ENCODE peak calls at places on chromosome 5, in nine cellular contexts. O, D, Z, W, Q, J, M, I and F are unnamed samples.

GRCh38 chr5:66113160-66113559 is 30.9 kb upstream of the SREK1 start:
- DNase-seq in J (peak; percentile 10), W (no peak), Z (no peak), O (no peak), I (no peak), M (no peak), Q (no peak), D (peak; percentile 69), F (no peak)

GRCh38 chr5:446066-446725 is 3.2 kb downstream of the EXOC3 start:
- DNase-seq in J (no peak), I (no peak), D (no peak), Z (no peak), Q (no peak), M (no peak), W (no peak), O (no peak), F (no peak)

GRCh38 chr5:137036630-137037029 is 462.5 kb downstream of the SPOCK1 start:
- DNase-seq in O (no peak), W (no peak), J (peak; percentile 86), Q (peak; percentile 46), Z (no peak), M (no peak), I (no peak), D (no peak), F (no peak)

GRCh38 chr5:43623048-43623447 is 20.1 kb downstream of the NNT start:
- DNase-seq in D (no peak), I (no peak), J (no peak), O (no peak), M (no peak), W (no peak), Q (no peak), Z (no peak), F (no peak)

GRCh38 chr5:67065237-67065636 is 131.4 kb downstream of the CD180 start:
- DNase-seq in O (no peak), Q (no peak), J (no peak), D (no peak), I (no peak), Z (no peak), M (no peak), W (no peak), F (no peak)

GRCh38 chr5:42858031-42858643 is 46.4 kb upstream of the SELENOP start:
- DNase-seq in O (no peak), D (no peak), J (peak; percentile 18), I (no peak), Z (no peak), W (no peak), Q (no peak), M (no peak), F (no peak)

GRCh38 chr5:40984884-40985283 is 75.6 kb downstream of the C7 start:
- DNase-seq in M (no peak), W (no peak), I (no peak), J (no peak), O (no peak), Z (no peak), Q (no peak), D (peak; percentile 95), F (no peak)

GRCh38 chr5:32276173-32276853 is 36.4 kb downstream of the MTMR12 start:
- DNase-seq in O (no peak), Z (no peak), M (peak; percentile 44), J (no peak), Q (no peak), D (peak; percentile 47), I (no peak), W (no peak), F (no peak)

GRCh38 chr5:115774684-115775083 is 41.8 kb downstream of the CDO1 start:
- DNase-seq in O (no peak), J (no peak), Q (no peak), I (no peak), M (no peak), Z (no peak), D (no peak), W (no peak), F (no peak)

GRCh38 chr5:53642006-53642405 is 81.6 kb downstream of the NDUFS4 start:
- DNase-seq in M (no peak), O (no peak), D (peak; percentile 17), I (no peak), J (peak; percentile 22), W (no peak), Q (no peak), Z (no peak), F (no peak)

GRCh38 chr5:14009575-14009974 is 65.1 kb upstream of the DNAH5 start:
- DNase-seq in Q (no peak), I (no peak), J (no peak), D (peak; percentile 41), M (no peak), O (no peak), Z (no peak), W (no peak), F (no peak)

GRCh38 chr5:369151-369939 is 47.8 kb downstream of the AHRR start:
- DNase-seq in I (peak; percentile 60), O (no peak), Q (peak; percentile 4), J (no peak), Z (no peak), W (no peak), D (peak; percentile 63), M (peak; percentile 70), F (peak; percentile 10)

GRCh38 chr5:16666861-16667481 is 50.2 kb upstream of the RETREG1 start:
- DNase-seq in O (peak; percentile 19), Q (no peak), M (no peak), Z (peak; percentile 54), I (no peak), J (no peak), W (no peak), D (peak; percentile 15), F (no peak)
- TF ChIP-seq CTCF in O (peak; percentile 59), Q (peak; percentile 56), M (peak; percentile 18), Z (no peak), I (peak; percentile 70), J (no peak), W (peak; percentile 9), D (no peak), F (peak; percentile 26)

DNA sequence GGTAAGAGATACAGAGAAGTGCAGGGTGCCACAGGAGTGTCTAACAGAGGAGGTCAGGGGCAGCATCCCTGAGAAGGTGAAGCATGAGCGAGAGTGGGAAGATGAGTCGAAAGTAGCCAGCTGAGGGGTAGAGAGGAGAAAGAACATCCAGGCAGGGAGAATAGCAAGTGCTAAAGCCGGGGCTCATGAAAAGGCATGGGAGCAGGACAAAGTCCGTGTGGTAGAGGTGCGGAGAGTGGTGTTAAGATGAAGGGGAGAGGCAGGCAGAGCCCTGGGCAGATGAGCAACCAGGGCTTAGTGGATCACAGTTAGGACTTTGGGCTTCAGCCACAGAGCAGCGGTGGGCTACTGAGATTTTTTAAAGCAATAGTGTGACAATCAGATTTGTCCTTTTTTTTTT is 10.5 kb downstream of the SLC22A5 start:
- DNase-seq in J (no peak), M (no peak), Z (no peak), O (no peak), Q (no peak), I (no peak), D (no peak), W (no peak), F (no peak)
- TF ChIP-seq CTCF in J (no peak), M (no peak), Z (no peak), O (no peak), Q (no peak), I (no peak), D (no peak), W (no peak), F (no peak)

GRCh38 chr5:157327771-157328170 is 61.8 kb downstream of the CYFIP2 start:
- DNase-seq in W (no peak), M (no peak), O (no peak), Z (no peak), D (no peak), I (no peak), Q (no peak), J (no peak), F (no peak)

GRCh38 chr5:157324237-157324636 is 58.3 kb downstream of the CYFIP2 start:
- DNase-seq in J (peak; percentile 18), Z (no peak), W (no peak), I (no peak), Q (no peak), O (no peak), D (no peak), M (no peak), F (no peak)

GRCh38 chr5:157326440-157327023 is 60.6 kb downstream of the CYFIP2 start:
- DNase-seq in Z (no peak), J (no peak), I (no peak), W (no peak), D (no peak), O (no peak), Q (no peak), M (no peak), F (no peak)

GRCh38 chr5:157322581-157322980 is 56.7 kb downstream of the CYFIP2 start:
- DNase-seq in W (no peak), M (no peak), Q (no peak), O (no peak), J (no peak), I (no peak), D (no peak), Z (no peak), F (no peak)

DNA sequence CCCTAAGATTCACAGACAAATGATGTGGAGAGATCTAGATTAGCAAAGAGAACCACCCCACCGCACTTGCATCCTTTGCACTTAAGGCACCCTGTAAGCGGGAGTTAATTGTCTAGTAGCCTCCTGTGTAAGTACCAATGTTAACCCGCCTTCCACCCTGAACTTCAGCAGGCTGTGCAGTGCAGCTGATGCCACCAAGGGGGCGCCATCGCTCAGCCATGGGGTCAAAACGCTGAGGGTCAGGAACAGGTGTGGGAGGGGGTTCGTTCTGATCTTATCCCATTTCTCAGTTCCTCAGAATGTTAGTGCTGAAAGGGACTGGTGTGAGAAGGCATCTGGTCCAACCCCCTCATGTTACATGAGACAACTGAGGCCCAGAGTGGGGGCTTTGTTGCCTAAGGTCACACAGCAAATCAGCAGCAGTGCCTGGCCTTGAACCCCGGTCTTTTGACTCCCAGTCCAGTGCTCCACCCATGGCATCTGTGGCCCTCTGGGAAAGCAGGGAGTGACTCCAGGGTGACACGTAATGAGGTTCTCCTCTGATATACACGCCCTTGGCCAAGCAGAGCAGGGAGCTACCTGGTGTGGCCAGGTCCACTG is 57.3 kb downstream of the CYFIP2 start:
- DNase-seq in Q (no peak), I (no peak), D (no peak), O (no peak), M (no peak), Z (no peak), W (no peak), J (no peak), F (no peak)
- TF ChIP-seq CTCF in Q (no peak), I (peak; percentile 59), D (peak; percentile 17), O (peak; percentile 16), M (peak; percentile 38), Z (no peak), W (no peak), J (peak; percentile 37), F (no peak)

DNA sequence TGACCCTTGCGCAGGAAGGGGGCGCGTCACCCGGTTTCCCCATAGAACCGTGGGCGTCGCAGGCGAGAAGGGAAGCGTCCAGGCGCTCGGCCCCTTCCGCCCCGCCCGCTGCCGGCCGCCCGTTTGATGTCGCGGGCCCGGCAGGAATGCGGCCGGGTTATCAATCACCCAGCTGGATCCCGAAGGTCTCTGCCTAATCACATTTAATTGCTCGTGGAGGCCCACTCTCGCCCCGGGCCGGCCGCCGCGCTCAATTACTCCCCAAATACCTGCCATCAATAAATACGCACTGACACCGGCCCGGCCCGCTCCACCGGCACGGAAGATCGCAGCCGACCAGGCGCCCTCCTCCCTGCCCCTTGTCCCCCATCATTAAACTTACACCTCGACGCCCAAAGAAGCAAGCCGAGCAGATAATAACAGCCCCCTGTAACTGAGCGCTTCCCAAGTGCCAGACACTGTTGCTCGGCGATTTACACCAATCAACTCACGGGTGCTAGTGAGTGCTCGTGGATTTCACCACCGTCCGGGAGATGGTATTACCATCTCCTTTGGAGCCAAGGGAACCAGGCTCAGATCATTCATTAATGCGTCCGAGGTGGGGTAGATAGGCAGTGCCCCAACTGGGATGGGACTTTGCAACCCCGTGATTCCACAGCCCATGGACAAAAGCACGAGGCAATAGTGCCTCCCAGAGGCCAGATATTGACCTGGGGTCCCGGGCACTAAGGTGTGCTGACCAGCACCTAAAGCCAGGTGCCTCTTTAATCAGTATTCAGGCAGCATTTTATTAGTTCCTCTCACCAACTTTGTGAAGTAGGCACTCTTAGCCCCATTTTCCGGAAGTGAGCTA is 11.3 kb downstream of the MSX2 start:
- DNase-seq in J (peak; percentile 83), M (no peak), D (no peak), Q (no peak), Z (no peak), O (no peak), I (no peak), W (no peak), F (no peak)
- TF ChIP-seq CTCF in J (peak; percentile 68), M (peak; percentile 21), D (peak; percentile 39), Q (peak; percentile 74), Z (no peak), O (no peak), I (peak; percentile 72), W (no peak), F (peak; percentile 72)